ENCODE peak calls at places on chromosomes 2 and 18, in seven cellular contexts. S is NCI-H1436 treated with DMSO at 0.1 percent for 48 hours; A is stimulated activated CD8-positive, alpha-beta memory T cell treated with anti-CD3 and anti-CD28 coated beads, Interleukin-15, amount 100 ng/mL, for 24 hours; T is neural progenitor cell; F is RWPE1; L is CD8-positive, alpha-beta T cell; X is 8988T. Y is an unnamed sample.

GRCh38 chr2:178256382-178257053 is 62.2 kb downstream of the OSBPL6 start:
- DNase-seq in T (peak), X (no peak), L (no peak), S (no peak), F (no peak), A (no peak), Y (no peak)

GRCh38 chr2:217983276-217984233 is 19.2 kb downstream of the TNS1 start:
- DNase-seq in X (no peak), S (no peak), T (no peak), L (no peak), A (no peak), F (no peak), Y (no peak)

GRCh38 chr18:62784966-62785413 is 69.6 kb downstream of the PHLPP1 start:
- DNase-seq in X (no peak), L (no peak), A (no peak), S (no peak), T (peak), F (no peak), Y (no peak)

GRCh38 chr2:232350804-232351685 is 27.5 kb upstream of the ALPP start:
- DNase-seq in T (no peak), L (no peak), A (no peak), X (no peak), S (no peak), F (no peak), Y (no peak)

GRCh38 chr2:149040451-149040850 is 2.0 kb downstream of the LYPD6B start:
- DNase-seq in L (peak), A (peak), F (no peak), T (peak), S (no peak), X (peak), Y (peak)

GRCh38 chr2:218166791-218167190 is at the start of gene CXCR1:
- DNase-seq in T (no peak), L (peak), F (peak), S (no peak), X (no peak), A (no peak), Y (peak)

GRCh38 chr18:11818486-11819203 is 32.6 kb upstream of the CHMP1B start:
- DNase-seq in F (no peak), X (no peak), S (no peak), T (no peak), L (peak), A (no peak), Y (no peak)

GRCh38 chr2:18149660-18150246 is 271.3 kb downstream of the KCNS3 start:
- DNase-seq in X (no peak), F (peak), A (no peak), S (no peak), T (peak), L (no peak), Y (no peak)

GRCh38 chr2:32836961-32837360 is 109.8 kb upstream of the LTBP1 start:
- DNase-seq in T (no peak), A (no peak), X (no peak), S (no peak), L (no peak), F (no peak), Y (no peak)

GRCh38 chr2:21787931-21788330 is 664.2 kb downstream of the TDRD15 start:
- DNase-seq in A (no peak), X (no peak), S (no peak), L (no peak), T (no peak), F (no peak), Y (no peak)

GRCh38 chr2:241724259-241724974 is 10.0 kb upstream of the D2HGDH start:
- DNase-seq in A (no peak), T (no peak), X (peak), L (peak), S (no peak), F (no peak), Y (no peak)

GRCh38 chr2:216694201-216694825 is 1.0 kb downstream of the IGFBP5 start:
- DNase-seq in F (no peak), A (no peak), X (no peak), T (peak), L (no peak), S (no peak), Y (peak)

GRCh38 chr2:70123051-70123828 is 36.0 kb downstream of the PCBP1 start:
- DNase-seq in F (no peak), T (peak), S (no peak), L (no peak), X (no peak), A (no peak), Y (no peak)

GRCh38 chr18:12645751-12646203 is 12.1 kb downstream of the SPIRE1 start:
- DNase-seq in T (no peak), F (no peak), X (no peak), L (no peak), S (no peak), A (no peak), Y (no peak)

GRCh38 chr2:106575955-106576354 is 88.8 kb downstream of the CD8B2 start:
- DNase-seq in T (peak), F (peak), L (no peak), S (no peak), A (no peak), X (no peak), Y (no peak)

GRCh38 chr2:85560812-85561279 is 447 bp downstream of the GGCX start:
- DNase-seq in T (no peak), A (no peak), L (no peak), X (no peak), F (no peak), S (no peak), Y (no peak)

GRCh38 chr2:198371902-198372611 is 567.7 kb downstream of the PLCL1 start:
- DNase-seq in F (no peak), T (no peak), A (no peak), S (no peak), X (no peak), L (no peak), Y (no peak)

Y was measured in activated T-helper 2 cell treated with anti-CD3 and anti-CD28 coated beads, Interferon-gamma antibody, Interleukin-2, Interleukin-4, amounts not matched to agents 10 μg/mL and 5 μg/mL and 100 μg/mL, durations not matched to agents 14 hours and 24 hours and 36 hours.